ENCODE peak calls at places on chromosomes 13 and 19, in seven cellular contexts. L is breast epithelium, S is transverse colon, W is SK-N-SH, I is suprapubic skin, D is Panc1, M is stomach. A is an unnamed sample.

GRCh38 chr19:48445256-48445605 is 552 bp upstream of the GRWD1 start:
- DNase-seq in L (no peak), S (no peak), M (no peak), W (peak; percentile 90), D (no peak), I (peak; percentile 64), A (no peak)

GRCh38 chr13:63948045-63948444 is 2532.4 kb upstream of the PCDH20 start:
- DNase-seq in D (peak; percentile 15), L (no peak), W (no peak), S (no peak), I (no peak), M (no peak), A (no peak)

GRCh38 chr19:41214161-41214560 is 4.9 kb upstream of the AXL start:
- DNase-seq in M (no peak), D (no peak), L (no peak), I (no peak), S (no peak), W (no peak), A (no peak)

GRCh38 chr19:7844951-7845350 is 14.9 kb downstream of the EVI5L start:
- DNase-seq in S (no peak), D (no peak), W (no peak), L (no peak), I (no peak), M (no peak), A (no peak)

GRCh38 chr13:113005997-113006396 is 37.0 kb downstream of the MCF2L start:
- DNase-seq in S (no peak), I (no peak), W (no peak), M (no peak), D (no peak), L (no peak), A (no peak)

GRCh38 chr13:32911506-32911905 is 104.7 kb upstream of the KL start:
- DNase-seq in M (no peak), I (no peak), D (no peak), W (peak; percentile 43), S (no peak), L (no peak), A (no peak)

GRCh38 chr13:113125506-113126264 is 3.1 kb downstream of the F10 start:
- DNase-seq in L (no peak), D (no peak), W (no peak), S (no peak), I (no peak), M (no peak), A (no peak)

GRCh38 chr13:112346899-112347229 is 29.3 kb upstream of the SPACA7 start:
- DNase-seq in D (no peak), M (no peak), W (no peak), I (no peak), S (no peak), L (no peak), A (no peak)

GRCh38 chr13:39531646-39532045 is 71.3 kb downstream of the LHFPL6 start:
- DNase-seq in D (no peak), L (no peak), W (no peak), I (no peak), M (no peak), S (no peak), A (no peak)

GRCh38 chr13:65292488-65292901 is 1937.6 kb downstream of the PCDH9 start:
- DNase-seq in L (no peak), D (no peak), S (no peak), W (peak; percentile 46), M (no peak), I (no peak), A (no peak)

GRCh38 chr19:49639401-49640112 is 386 bp downstream of the RRAS start:
- DNase-seq in I (no peak), M (no peak), D (no peak), W (no peak), S (peak; percentile 19), L (peak; percentile 50), A (no peak)

GRCh38 chr19:45262570-45262969 is 11.5 kb downstream of the MARK4 start:
- DNase-seq in I (no peak), L (no peak), W (no peak), D (no peak), M (no peak), S (no peak), A (no peak)

GRCh38 chr19:39987167-39987566 is 9.7 kb upstream of the ZNF546 start:
- DNase-seq in L (no peak), M (no peak), I (no peak), D (no peak), S (no peak), W (no peak), A (no peak)

GRCh38 chr13:113545455-113545930 is 39.1 kb upstream of the TFDP1 start:
- DNase-seq in I (no peak), S (peak; percentile 8), W (peak; percentile 59), D (no peak), M (no peak), L (no peak), A (no peak)

GRCh38 chr13:52128714-52129700 is at the start of gene NEK5:
- DNase-seq in W (peak; percentile 90), I (peak; percentile 74), D (no peak), M (peak; percentile 72), L (no peak), S (peak; percentile 72), A (no peak)

GRCh38 chr13:75766636-75767035 is 130.5 kb downstream of the LMO7 start:
- DNase-seq in I (no peak), W (no peak), S (no peak), D (no peak), L (no peak), M (no peak), A (no peak)

GRCh38 chr19:33795370-33796163 is 1.1 kb upstream of the KCTD15 start:
- DNase-seq in M (peak; percentile 85), S (peak; percentile 82), I (no peak), D (no peak), W (peak; percentile 96), L (peak; percentile 56), A (no peak)
- TF ChIP-seq POLR2AphosphoS5 in M (peak; percentile 61), S (peak; percentile 65), I (no peak), D (peak; percentile 50), W (no peak), L (no peak), A (peak; percentile 46)

DNA sequence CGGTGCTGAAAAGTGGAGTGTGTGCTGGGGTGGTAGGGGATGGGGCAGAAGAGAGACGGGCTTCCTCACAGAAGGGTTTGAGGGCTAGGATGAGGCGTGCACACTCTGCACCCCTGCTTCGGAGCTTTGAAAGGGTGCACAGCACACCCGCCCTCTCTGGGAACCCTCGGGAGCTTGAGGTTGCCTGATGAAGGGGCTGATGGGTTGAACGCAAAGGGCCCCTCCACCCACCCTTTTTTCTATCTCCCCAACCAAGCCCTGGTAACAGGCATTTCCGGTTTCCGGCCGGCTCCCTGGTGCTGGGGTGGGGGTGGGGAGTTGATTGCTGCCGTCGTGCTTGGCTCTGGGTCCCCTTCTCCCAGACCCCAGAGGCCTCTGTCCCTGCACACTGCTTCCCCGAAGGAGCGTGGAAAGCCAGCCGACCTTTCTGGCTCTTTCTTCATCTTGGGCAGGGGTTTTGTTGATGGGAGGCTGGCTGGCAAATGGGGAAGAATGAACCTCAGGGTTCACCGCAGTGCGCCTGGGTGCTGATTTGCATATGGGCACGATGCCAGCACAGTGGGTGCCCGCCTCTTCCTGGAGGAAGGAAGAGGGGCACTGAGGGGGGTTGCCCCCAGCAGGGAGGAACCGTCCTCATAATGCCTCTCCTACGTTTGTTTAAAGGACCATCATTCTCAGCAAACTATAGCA is 29.0 kb downstream of the VAV1 start:
- DNase-seq in L (peak; percentile 21), W (peak; percentile 32), I (peak; percentile 74), S (peak; percentile 82), M (peak; percentile 65), D (no peak), A (peak; percentile 93)
- H3K4me1 ChIP-seq in L (no peaks in the 10 kb centered on the region), W (no peaks in the 10 kb centered on the region), I (peaks cover 11% of the 10 kb centered on the region), S (no peaks in the 10 kb centered on the region), M (peaks cover 11% of the 10 kb centered on the region), D (no peaks in the 10 kb centered on the region), A (peaks cover 12% of the 10 kb centered on the region)

GRCh38 chr19:38360351-38360750 is 14.0 kb upstream of the PSMD8 start:
- DNase-seq in D (no peak), W (no peak), I (no peak), S (no peak), L (no peak), M (no peak), A (no peak)

GRCh38 chr19:38359242-38360021 is 14.9 kb upstream of the PSMD8 start:
- DNase-seq in M (no peak), L (no peak), I (no peak), D (no peak), S (no peak), W (no peak), A (no peak)

GRCh38 chr19:38360839-38361631 is 13.3 kb upstream of the PSMD8 start:
- DNase-seq in I (no peak), S (no peak), W (peak; percentile 48), M (no peak), D (no peak), L (no peak), A (no peak)

GRCh38 chr19:38361633-38362075 is 12.7 kb upstream of the PSMD8 start:
- DNase-seq in I (peak; percentile 81), D (peak; percentile 28), W (peak; percentile 97), L (peak; percentile 75), S (peak; percentile 79), M (peak; percentile 77), A (peak; percentile 93)

DNA sequence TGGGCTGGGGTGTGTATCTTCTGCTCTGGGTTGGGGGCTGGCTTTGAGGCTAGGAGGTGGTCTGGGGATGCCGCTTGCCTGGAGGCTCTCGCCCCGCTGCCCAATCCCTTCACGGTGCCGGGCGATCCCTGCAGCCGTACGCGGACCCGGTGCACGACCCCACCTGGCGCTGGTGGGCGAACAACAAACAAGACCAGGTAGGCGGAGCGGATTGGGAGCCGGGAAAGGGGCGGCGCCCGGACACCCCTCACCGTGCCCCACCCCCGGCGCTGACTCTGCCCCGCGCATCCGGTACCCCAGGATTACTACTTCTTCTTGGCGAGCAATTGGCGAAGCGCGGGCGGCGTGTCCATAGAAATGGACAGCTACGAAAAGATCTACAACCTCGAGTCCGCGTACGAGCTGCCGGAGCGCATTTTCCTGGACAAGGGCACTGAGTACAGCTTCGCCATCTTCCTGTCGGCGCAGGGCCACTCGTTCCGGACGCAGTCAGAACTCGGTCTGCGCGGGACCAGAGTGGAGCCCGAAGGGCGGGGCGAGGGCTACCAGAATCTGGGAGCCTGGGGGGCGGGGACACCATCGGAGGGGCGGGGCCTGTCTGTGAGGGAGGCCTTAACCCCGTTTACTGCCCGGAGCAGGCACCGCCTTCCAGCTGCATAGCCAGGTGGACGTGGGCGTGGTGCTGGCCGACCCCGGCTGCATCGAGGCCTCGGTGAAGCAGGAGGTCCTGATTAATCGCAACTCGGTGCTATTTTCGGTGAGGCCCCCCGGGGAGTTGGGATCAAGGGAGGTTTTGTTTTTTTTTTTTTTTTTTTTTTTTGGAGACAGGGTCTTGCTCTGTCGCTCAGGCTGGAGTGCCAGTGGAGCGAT is 12.1 kb upstream of the PSMD8 start:
- DNase-seq in I (peak; percentile 92), M (peak; percentile 91), S (peak; percentile 89), L (peak; percentile 81), D (peak; percentile 28), W (peak; percentile 92), A (peak; percentile 93)
- TF ChIP-seq POLR2AphosphoS5 in I (no peak), M (no peak), S (peak; percentile 7), L (no peak), D (no peak), W (no peak), A (peak; percentile 60)

DNA sequence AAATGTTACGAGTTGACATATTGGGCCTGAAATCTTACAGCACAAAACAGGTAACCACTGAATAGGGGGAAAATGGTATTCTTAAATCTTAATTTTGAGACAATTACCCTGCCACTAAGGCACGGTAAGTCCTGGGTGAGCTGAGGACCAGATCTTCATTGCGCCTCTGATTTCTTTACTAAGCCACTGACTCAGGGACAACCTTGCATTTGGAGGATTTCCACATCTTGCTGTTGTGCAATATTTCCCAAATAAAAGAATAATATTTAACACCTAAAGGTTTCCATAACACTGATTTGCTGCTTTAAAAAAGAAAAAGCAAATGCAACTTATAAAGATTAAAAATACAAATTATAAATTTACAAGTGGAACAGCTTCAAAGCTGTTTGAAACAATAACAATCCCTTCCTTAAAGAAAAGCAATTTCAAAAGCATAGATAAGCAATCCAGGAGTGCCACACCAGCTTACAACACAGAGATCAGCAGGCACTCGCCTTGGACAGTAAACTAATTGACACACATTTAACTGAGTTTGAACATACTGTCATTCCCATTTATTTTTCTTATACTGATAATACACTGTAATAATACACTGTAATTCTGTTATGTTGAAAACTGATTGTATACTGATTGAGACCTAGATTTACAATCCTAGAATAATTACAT is 79.6 kb upstream of the DOCK9 start:
- DNase-seq in W (no peak), I (no peak), M (no peak), S (no peak), L (no peak), D (no peak), A (no peak)
- H3K4me1 ChIP-seq in W (no peaks in the 10 kb centered on the region), I (peaks cover 68% of the 10 kb centered on the region), M (peaks cover 35% of the 10 kb centered on the region), S (peaks cover 15% of the 10 kb centered on the region), L (no peaks in the 10 kb centered on the region), D (no peaks in the 10 kb centered on the region), A (peaks cover 100% of the 10 kb centered on the region)